ENCODE peak calls at places on chromosomes 5 and 9, in four cellular contexts. R is H9, Z is foreskin keratinocyte, S is sigmoid colon. K is an unnamed sample.

GRCh38 chr9:83274787-83275186 is 211.8 kb upstream of the RASEF start:
- DNase-seq in R (no peak), Z (no peak), S (no peak), K (no peak)

GRCh38 chr5:153752890-153753289 is 262.4 kb downstream of the GRIA1 start:
- DNase-seq in R (no peak), Z (no peak), S (no peak), K (no peak)

GRCh38 chr9:9751996-9752395 is 860.8 kb downstream of the PTPRD start:
- DNase-seq in R (no peak), Z (no peak), S (no peak), K (no peak)

GRCh38 chr5:11946317-11946716 is 42.1 kb upstream of the CTNND2 start:
- DNase-seq in R (no peak), Z (peak), S (no peak), K (no peak)

GRCh38 chr5:132810605-132811004 is 2.5 kb upstream of the SOWAHA start:
- DNase-seq in R (no peak), Z (no peak), S (no peak), K (no peak)

GRCh38 chr9:12464910-12465512 is 228.2 kb upstream of the TYRP1 start:
- DNase-seq in R (no peak), Z (peak), S (no peak), K (no peak)

GRCh38 chr5:134555889-134556311 is 30.4 kb downstream of the JADE2 start:
- DNase-seq in R (peak), Z (peak), S (peak), K (peak)

GRCh38 chr5:71533142-71533541 is 54.0 kb upstream of the MCCC2 start:
- DNase-seq in R (no peak), Z (no peak), S (no peak), K (no peak)

GRCh38 chr5:95406426-95407093 is 15.4 kb downstream of the FAM81B start:
- DNase-seq in R (no peak), Z (no peak), S (no peak), K (no peak)

GRCh38 chr5:180216646-180217171 is 7.7 kb upstream of the RASGEF1C start:
- DNase-seq in R (no peak), Z (no peak), S (no peak), K (no peak)

GRCh38 chr9:1759009-1759408 is 256.1 kb upstream of the SMARCA2 start:
- DNase-seq in R (peak), Z (no peak), S (no peak), K (no peak)

GRCh38 chr9:120413121-120414048 is 166.6 kb downstream of the CDK5RAP2 start:
- DNase-seq in R (peak), Z (peak), S (no peak), K (no peak)

GRCh38 chr5:93299596-93300308 is 281.3 kb downstream of the NR2F1-AS1 start:
- DNase-seq in R (peak), Z (no peak), S (no peak), K (no peak)

GRCh38 chr5:15026944-15027343 is 155.4 kb upstream of the ANKH start:
- DNase-seq in R (peak), Z (no peak), S (no peak), K (no peak)

GRCh38 chr5:59208468-59208867 is 625.6 kb downstream of the RAB3C start:
- DNase-seq in R (no peak), Z (no peak), S (no peak), K (no peak)
- H3K27ac ChIP-seq in R (no peak), Z (no peak), S (peak), K (no peak)

DNA sequence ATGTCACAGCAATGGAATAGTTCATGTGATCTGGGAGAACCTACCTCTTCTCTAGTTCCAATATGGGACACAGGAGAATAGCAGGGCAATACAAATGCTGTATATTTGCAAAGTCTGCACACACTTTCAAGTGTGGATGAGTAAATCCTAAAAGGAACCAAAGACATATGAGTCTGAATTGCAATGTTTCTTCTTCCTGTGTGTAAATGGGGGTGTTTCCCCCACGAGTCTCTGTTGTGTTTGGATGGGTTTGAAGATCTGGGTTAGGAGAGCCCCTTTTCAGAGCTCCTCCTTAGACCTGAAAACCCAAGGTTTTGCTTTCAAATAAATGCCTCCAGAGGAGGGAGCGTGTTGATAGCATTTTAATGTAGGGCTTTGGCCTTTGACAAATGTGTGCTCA is 26.9 kb downstream of the SLC46A2 start:
- DNase-seq in R (no peak), Z (no peak), S (no peak), K (no peak)
- H3K27ac ChIP-seq in R (no peak), Z (no peak), S (no peak), K (no peak)

GRCh38 chr9:93228453-93228852 is 44.5 kb downstream of the WNK2 start:
- DNase-seq in R (no peak), Z (no peak), S (no peak), K (no peak)
- H3K27ac ChIP-seq in R (no peak), Z (no peak), S (no peak), K (no peak)

DNA sequence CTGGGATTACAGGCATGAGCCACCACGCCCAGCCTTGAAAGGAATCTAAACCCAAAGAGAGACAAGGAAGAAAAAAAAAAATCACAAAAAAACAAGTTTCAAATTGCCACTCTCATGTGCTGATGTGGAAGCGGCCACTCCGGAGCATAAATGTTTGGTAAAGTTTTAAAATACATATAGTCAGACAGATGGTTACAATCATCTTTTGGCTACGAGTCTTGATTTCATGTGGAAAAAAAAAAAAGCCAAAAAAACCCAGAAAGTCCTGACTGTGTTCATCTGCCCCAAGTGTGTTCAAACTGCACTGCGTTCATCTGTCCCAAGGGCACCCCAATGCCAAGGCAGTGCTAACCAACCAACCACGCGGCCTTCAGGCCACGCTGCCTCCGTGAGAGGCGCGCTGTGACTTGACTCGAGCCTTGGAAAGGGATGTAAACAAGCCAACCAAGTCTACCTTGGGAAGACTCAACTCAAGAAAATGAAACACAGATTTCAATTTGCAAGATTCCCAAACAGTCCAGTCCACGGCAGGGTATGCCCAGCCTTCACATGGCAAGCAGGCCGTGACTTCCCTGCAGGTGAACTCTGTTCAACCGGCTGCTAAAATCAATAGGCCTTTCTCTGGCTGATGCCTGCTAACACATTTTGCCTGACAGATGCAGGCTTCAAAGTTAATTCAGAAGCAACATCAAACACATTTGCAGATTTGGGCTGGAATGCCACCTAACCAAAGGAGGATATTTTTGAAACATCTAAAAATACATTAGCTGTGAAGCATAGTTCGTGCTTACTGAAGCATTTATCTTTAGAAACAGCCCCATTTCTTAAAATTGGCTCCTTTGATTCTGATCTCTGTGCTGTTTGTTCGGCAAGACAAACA is 126.9 kb downstream of the MYO10 start:
- DNase-seq in R (no peak), Z (no peak), S (no peak), K (no peak)
- H3K27ac ChIP-seq in R (no peak), Z (no peak), S (no peak), K (no peak)

GRCh38 chr5:146193291-146193690 is 10.1 kb upstream of the RBM27 start:
- DNase-seq in R (no peak), Z (no peak), S (no peak), K (no peak)

GRCh38 chr5:146192571-146193043 is 10.2 kb upstream of the LARS1 start:
- DNase-seq in R (no peak), Z (no peak), S (no peak), K (no peak)

GRCh38 chr5:146185161-146185560 is 2.7 kb upstream of the LARS1 start:
- DNase-seq in R (no peak), Z (peak), S (no peak), K (no peak)

DNA sequence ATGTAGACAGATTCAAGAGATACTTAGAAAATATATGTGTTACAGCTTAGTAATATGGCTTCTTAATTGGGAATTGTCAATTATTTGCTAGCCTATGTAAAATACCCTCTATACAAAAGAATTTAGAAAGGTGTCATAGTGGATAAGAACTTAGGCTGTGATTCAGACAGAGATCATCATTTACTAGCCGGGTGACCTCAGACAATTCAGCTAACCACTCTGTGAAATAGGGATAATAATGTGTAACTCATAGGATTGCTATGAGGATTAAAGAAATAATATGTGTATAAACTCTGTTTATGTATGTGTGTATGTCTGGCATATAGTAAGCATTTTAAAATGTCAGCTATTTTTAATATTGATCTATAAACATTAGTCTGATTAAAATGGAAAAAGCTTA is 5.9 kb upstream of the LARS1 start:
- DNase-seq in R (no peak), Z (peak), S (no peak), K (no peak)
- H3K27ac ChIP-seq in R (no peak), Z (no peak), S (no peak), K (no peak)

GRCh38 chr5:56876325-56876724 is 33.1 kb upstream of the SETD9 start:
- DNase-seq in R (no peak), Z (peak), S (no peak), K (no peak)

GRCh38 chr5:56873056-56873455 is 36.3 kb upstream of the SETD9 start:
- DNase-seq in R (no peak), Z (no peak), S (no peak), K (no peak)

DNA sequence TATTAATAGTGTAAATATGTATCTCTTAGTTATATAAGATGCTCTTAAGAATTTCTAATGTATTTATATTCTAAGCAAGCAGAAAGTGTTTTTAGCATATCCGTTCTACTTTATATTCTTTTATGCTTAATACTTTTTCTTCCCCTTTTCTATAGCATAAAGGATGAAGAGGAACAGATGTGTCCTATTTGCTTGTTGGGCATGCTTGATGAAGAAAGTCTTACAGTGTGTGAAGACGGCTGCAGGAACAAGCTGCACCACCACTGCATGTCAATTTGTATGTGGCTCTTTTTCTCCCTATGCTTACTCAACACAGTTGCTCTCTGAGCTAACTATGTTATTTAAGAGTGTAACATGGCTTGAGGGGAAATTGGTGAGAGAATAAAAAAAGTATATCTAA is 37.6 kb upstream of the SETD9 start:
- DNase-seq in R (no peak), Z (no peak), S (no peak), K (no peak)
- H3K27ac ChIP-seq in R (no peak), Z (no peak), S (no peak), K (no peak)

GRCh38 chr9:127559247-127559680 is 52.8 kb upstream of the STXBP1 start:
- DNase-seq in R (no peak), Z (no peak), S (no peak), K (no peak)
- H3K27ac ChIP-seq in R (no peak), Z (no peak), S (peak), K (no peak)

DNA sequence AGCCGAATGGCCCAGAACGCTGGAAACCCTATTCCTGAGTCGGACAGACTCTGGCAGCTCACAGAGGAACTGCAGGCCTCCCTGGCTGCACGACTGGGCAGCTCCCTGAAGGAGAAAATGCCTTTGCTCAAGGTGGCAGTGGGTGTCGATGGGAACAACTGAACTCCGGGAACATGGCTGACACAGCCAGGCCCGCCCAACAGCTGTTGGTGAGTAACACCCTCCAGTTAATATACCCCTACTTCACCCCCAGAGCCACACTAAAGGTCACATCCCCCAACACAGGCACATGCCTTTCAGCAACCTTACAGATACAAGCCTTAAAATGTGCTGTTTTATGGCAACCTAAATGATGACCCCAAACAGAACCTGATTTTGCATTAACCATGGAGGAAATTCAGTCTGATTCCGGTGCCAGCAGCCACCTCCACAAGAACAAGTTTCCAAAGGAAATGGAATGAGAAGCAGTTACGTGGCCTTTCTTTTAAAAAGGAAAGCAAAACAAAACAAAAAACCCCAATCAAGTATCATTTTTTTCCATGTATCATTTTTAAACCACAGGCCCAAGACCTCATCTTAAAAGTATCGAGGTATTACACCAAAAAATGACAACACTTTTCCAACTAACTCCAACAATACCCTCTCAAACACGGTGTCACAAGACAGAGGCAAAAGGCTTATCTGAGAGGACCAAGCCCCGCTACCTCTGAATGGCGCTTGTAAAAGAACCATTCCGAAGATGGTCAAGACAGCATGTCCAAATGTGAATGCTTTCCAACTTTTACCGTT is 3.1 kb downstream of the KLF9 start:
- DNase-seq in R (no peak), Z (peak), S (peak), K (peak)
- H3K27ac ChIP-seq in R (no peak), Z (peak), S (peak), K (peak)

K was measured in CD8-positive, alpha-beta T cell.